ENCODE peak calls at places on chromosomes 6 and 20, in ten cellular contexts. One of them, this sample, is unnamed.
A peak's percentile ranks its signal among the peaks of the same experiment; 100 is the strongest.

GRCh38 chr20:23340524-23340923 is 10.1 kb upstream of the NXT1 start:
- DNase-seq in left ventricle myocardium inferior: peak; percentile 56
- DNase-seq in epithelial cell of esophagus: peak; percentile 84
- DNase-seq in HL-60: no peak
- DNase-seq in GM23338: peak; percentile 80
- DNase-seq in HFFc6: peak; percentile 53
- DNase-seq in heart right ventricle: peak; percentile 41
- DNase-seq in OCI-LY7: peak; percentile 58
- DNase-seq in GM12865: peak; percentile 72
- DNase-seq in lower leg skin: peak; percentile 69
- DNase-seq in this sample: peak; percentile 64

GRCh38 chr6:152669894-152670293 is 27.8 kb upstream of the MYCT1 start:
- DNase-seq in left ventricle myocardium inferior: no peak
- DNase-seq in HFFc6: peak; percentile 34
- DNase-seq in OCI-LY7: peak; percentile 53
- DNase-seq in heart right ventricle: no peak
- DNase-seq in HL-60: no peak
- DNase-seq in lower leg skin: no peak
- DNase-seq in epithelial cell of esophagus: peak; percentile 52
- DNase-seq in GM23338: peak; percentile 53
- DNase-seq in GM12865: peak; percentile 37
- DNase-seq in this sample: no peak

GRCh38 chr6:113672691-113673149 is 184.4 kb upstream of the MARCKS start:
- DNase-seq in HL-60: no peak
- DNase-seq in epithelial cell of esophagus: no peak
- DNase-seq in OCI-LY7: no peak
- DNase-seq in left ventricle myocardium inferior: peak; percentile 66
- DNase-seq in HFFc6: peak; percentile 36
- DNase-seq in GM23338: no peak
- DNase-seq in heart right ventricle: peak; percentile 70
- DNase-seq in lower leg skin: no peak
- DNase-seq in GM12865: no peak
- DNase-seq in this sample: no peak

GRCh38 chr6:158207452-158207788 is 39.3 kb downstream of the GTF2H5 start:
- DNase-seq in left ventricle myocardium inferior: no peak
- DNase-seq in heart right ventricle: no peak
- DNase-seq in OCI-LY7: no peak
- DNase-seq in epithelial cell of esophagus: peak; percentile 97
- DNase-seq in lower leg skin: no peak
- DNase-seq in HFFc6: peak; percentile 20
- DNase-seq in GM12865: peak; percentile 85
- DNase-seq in HL-60: no peak
- DNase-seq in GM23338: no peak
- DNase-seq in this sample: peak; percentile 56

GRCh38 chr20:1010659-1011058 is 8.5 kb upstream of the RSPO4 start:
- DNase-seq in GM23338: no peak
- DNase-seq in lower leg skin: no peak
- DNase-seq in heart right ventricle: no peak
- DNase-seq in HL-60: no peak
- DNase-seq in HFFc6: no peak
- DNase-seq in left ventricle myocardium inferior: no peak
- DNase-seq in epithelial cell of esophagus: no peak
- DNase-seq in GM12865: peak; percentile 83
- DNase-seq in OCI-LY7: no peak
- DNase-seq in this sample: no peak

GRCh38 chr6:1190361-1190760 is 121.5 kb upstream of the FOXQ1 start:
- DNase-seq in GM12865: no peak
- DNase-seq in HFFc6: peak; percentile 94
- DNase-seq in OCI-LY7: no peak
- DNase-seq in epithelial cell of esophagus: peak; percentile 97
- DNase-seq in heart right ventricle: no peak
- DNase-seq in lower leg skin: no peak
- DNase-seq in HL-60: no peak
- DNase-seq in left ventricle myocardium inferior: no peak
- DNase-seq in GM23338: no peak
- DNase-seq in this sample: no peak

GRCh38 chr6:113271437-113271836 is 585.7 kb upstream of the MARCKS start:
- DNase-seq in HFFc6: no peak
- DNase-seq in GM23338: no peak
- DNase-seq in HL-60: no peak
- DNase-seq in OCI-LY7: no peak
- DNase-seq in left ventricle myocardium inferior: no peak
- DNase-seq in heart right ventricle: no peak
- DNase-seq in lower leg skin: no peak
- DNase-seq in epithelial cell of esophagus: no peak
- DNase-seq in GM12865: no peak
- DNase-seq in this sample: no peak

GRCh38 chr20:58778774-58779173 is 71.9 kb downstream of the GNAS-AS1 start:
- DNase-seq in GM23338: no peak
- DNase-seq in HL-60: no peak
- DNase-seq in HFFc6: no peak
- DNase-seq in lower leg skin: no peak
- DNase-seq in GM12865: no peak
- DNase-seq in OCI-LY7: no peak
- DNase-seq in epithelial cell of esophagus: no peak
- DNase-seq in heart right ventricle: no peak
- DNase-seq in left ventricle myocardium inferior: no peak
- DNase-seq in this sample: no peak

GRCh38 chr6:116840091-116840490 is 11.2 kb upstream of the GPRC6A start:
- DNase-seq in OCI-LY7: no peak
- DNase-seq in heart right ventricle: no peak
- DNase-seq in lower leg skin: no peak
- DNase-seq in epithelial cell of esophagus: peak; percentile 15
- DNase-seq in GM12865: no peak
- DNase-seq in HFFc6: peak; percentile 39
- DNase-seq in GM23338: no peak
- DNase-seq in HL-60: peak; percentile 6
- DNase-seq in left ventricle myocardium inferior: no peak
- DNase-seq in this sample: no peak

DNA sequence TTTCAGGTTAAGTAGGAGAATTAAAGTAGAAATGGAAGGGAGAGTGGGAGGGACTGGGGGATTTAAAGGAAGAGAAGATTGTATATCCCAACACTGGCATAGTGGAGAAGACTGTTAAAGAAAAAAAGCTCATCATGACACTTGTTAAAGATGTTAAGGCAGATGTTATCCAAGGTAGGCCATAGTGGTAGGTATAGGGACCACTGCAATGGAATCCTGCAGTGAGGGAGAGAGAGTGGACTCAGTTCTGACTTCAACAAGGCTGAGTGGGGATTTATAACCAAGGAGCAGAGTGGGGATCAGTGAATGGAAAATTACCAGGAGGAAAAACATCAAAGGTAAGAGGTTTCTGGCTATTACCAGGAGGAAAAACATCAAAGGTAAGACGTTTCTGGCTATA is 21.1 kb downstream of the SMPDL3A start:
- DNase-seq in epithelial cell of esophagus: no peak
- DNase-seq in lower leg skin: no peak
- DNase-seq in OCI-LY7: no peak
- DNase-seq in HL-60: no peak
- DNase-seq in HFFc6: no peak
- DNase-seq in left ventricle myocardium inferior: no peak
- DNase-seq in heart right ventricle: no peak
- DNase-seq in GM12865: no peak
- DNase-seq in GM23338: no peak
- DNase-seq in this sample: no peak
- TF ChIP-seq CTCF in epithelial cell of esophagus: no peak
- TF ChIP-seq CTCF in lower leg skin: no peak
- TF ChIP-seq CTCF in OCI-LY7: no peak
- TF ChIP-seq CTCF in HL-60: no peak
- TF ChIP-seq CTCF in HFFc6: no peak
- TF ChIP-seq CTCF in left ventricle myocardium inferior: no peak
- TF ChIP-seq CTCF in heart right ventricle: no peak
- TF ChIP-seq CTCF in GM12865: no peak
- TF ChIP-seq CTCF in GM23338: no peak
- TF ChIP-seq CTCF in this sample: no peak

DNA sequence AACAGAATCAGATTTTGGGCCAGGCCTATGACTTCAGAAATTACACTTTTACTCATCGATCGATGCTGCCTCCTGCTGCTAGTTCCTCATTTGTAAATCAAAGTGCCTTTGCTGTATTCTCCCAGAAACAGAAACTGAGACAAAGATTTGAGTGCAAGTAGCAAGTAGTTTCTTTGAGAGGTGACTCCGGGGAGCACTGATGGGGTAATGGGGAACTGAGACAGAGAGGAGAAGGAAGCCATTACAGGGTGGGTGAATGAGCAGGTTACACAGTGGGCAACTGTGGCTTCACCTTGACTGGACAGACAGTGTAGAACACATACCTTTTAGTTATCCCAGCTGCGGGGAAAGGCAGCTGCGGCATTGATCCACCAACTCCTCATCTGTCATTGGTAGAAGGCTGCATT is 9.7 kb upstream of the CD40 start:
- DNase-seq in OCI-LY7: peak; percentile 44
- DNase-seq in HL-60: no peak
- DNase-seq in lower leg skin: no peak
- DNase-seq in GM12865: peak; percentile 93
- DNase-seq in heart right ventricle: no peak
- DNase-seq in epithelial cell of esophagus: no peak
- DNase-seq in HFFc6: no peak
- DNase-seq in GM23338: no peak
- DNase-seq in left ventricle myocardium inferior: no peak
- DNase-seq in this sample: no peak
- TF ChIP-seq CTCF in OCI-LY7: no peak
- TF ChIP-seq CTCF in HL-60: no peak
- TF ChIP-seq CTCF in lower leg skin: no peak
- TF ChIP-seq CTCF in GM12865: peak; percentile 24
- TF ChIP-seq CTCF in heart right ventricle: no peak
- TF ChIP-seq CTCF in epithelial cell of esophagus: no peak
- TF ChIP-seq CTCF in HFFc6: no peak
- TF ChIP-seq CTCF in GM23338: no peak
- TF ChIP-seq CTCF in left ventricle myocardium inferior: no peak
- TF ChIP-seq CTCF in this sample: no peak

GRCh38 chr6:138844203-138844602 is 48.3 kb downstream of the ECT2L start:
- DNase-seq in HFFc6: no peak
- DNase-seq in GM12865: no peak
- DNase-seq in lower leg skin: peak; percentile 46
- DNase-seq in epithelial cell of esophagus: no peak
- DNase-seq in heart right ventricle: peak; percentile 38
- DNase-seq in GM23338: peak; percentile 38
- DNase-seq in left ventricle myocardium inferior: peak; percentile 70
- DNase-seq in OCI-LY7: no peak
- DNase-seq in HL-60: no peak
- DNase-seq in this sample: no peak

GRCh38 chr6:138848461-138848860 is 52.6 kb downstream of the ECT2L start:
- DNase-seq in left ventricle myocardium inferior: no peak
- DNase-seq in OCI-LY7: no peak
- DNase-seq in GM23338: no peak
- DNase-seq in epithelial cell of esophagus: no peak
- DNase-seq in HFFc6: no peak
- DNase-seq in heart right ventricle: no peak
- DNase-seq in lower leg skin: no peak
- DNase-seq in HL-60: no peak
- DNase-seq in GM12865: no peak
- DNase-seq in this sample: no peak

DNA sequence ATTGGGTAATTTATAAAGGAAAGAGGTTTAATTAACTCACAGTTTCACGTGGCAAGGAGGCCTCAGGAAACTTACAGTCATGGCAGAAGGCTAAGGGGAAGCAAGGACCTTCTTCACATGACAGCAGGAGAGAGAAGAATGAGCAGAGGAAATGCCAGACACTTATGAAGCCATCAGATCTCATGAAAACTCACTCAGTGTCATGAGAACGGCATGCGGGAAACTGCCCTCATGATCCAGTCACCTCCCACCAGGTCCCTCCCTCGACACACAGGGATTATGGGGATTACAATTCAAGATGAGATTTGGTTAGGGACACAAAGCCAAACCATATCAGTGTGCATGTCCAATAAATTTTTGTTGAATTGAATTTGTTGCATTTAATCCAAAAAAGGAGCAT is 52.0 kb downstream of the ECT2L start:
- DNase-seq in HFFc6: no peak
- DNase-seq in left ventricle myocardium inferior: no peak
- DNase-seq in HL-60: no peak
- DNase-seq in lower leg skin: no peak
- DNase-seq in epithelial cell of esophagus: no peak
- DNase-seq in GM23338: no peak
- DNase-seq in OCI-LY7: no peak
- DNase-seq in heart right ventricle: no peak
- DNase-seq in GM12865: no peak
- DNase-seq in this sample: no peak
- TF ChIP-seq CTCF in HFFc6: no peak
- TF ChIP-seq CTCF in left ventricle myocardium inferior: no peak
- TF ChIP-seq CTCF in HL-60: no peak
- TF ChIP-seq CTCF in lower leg skin: no peak
- TF ChIP-seq CTCF in epithelial cell of esophagus: no peak
- TF ChIP-seq CTCF in GM23338: no peak
- TF ChIP-seq CTCF in OCI-LY7: no peak
- TF ChIP-seq CTCF in heart right ventricle: no peak
- TF ChIP-seq CTCF in GM12865: no peak
- TF ChIP-seq CTCF in this sample: no peak

DNA sequence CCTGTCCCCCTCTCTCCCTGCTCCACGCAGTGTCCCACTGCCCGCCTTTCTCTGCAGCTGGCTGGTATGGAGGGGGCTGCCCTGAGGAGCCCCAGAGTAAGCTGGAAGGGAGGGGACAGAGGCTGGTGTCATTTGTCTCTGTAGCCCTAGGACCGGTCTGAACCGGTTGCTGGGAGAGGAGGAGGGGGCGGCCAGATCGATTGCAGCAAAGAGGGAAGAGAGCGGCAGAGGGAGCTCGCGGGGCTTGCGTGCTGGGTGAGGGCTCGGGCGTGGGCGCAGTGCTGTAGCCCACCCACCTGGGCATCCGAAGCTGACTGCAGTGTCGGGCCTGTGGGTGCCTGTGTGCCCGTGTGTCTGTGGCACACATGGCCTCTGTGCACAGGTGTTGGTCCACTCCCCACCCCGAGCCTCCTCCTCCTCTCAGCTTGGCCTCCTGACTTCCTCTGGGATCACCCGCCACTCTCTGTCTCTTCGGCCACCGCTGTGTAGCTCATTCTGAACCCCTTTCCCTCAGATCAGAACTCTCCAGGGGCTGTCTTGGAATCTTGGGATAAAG is 50.7 kb downstream of the SRC start:
- DNase-seq in left ventricle myocardium inferior: no peak
- DNase-seq in heart right ventricle: no peak
- DNase-seq in HFFc6: no peak
- DNase-seq in lower leg skin: no peak
- DNase-seq in epithelial cell of esophagus: no peak
- DNase-seq in GM23338: peak; percentile 91
- DNase-seq in GM12865: no peak
- DNase-seq in OCI-LY7: no peak
- DNase-seq in HL-60: no peak
- DNase-seq in this sample: no peak
- TF ChIP-seq CTCF in left ventricle myocardium inferior: no peak
- TF ChIP-seq CTCF in heart right ventricle: no peak
- TF ChIP-seq CTCF in HFFc6: no peak
- TF ChIP-seq CTCF in lower leg skin: no peak
- TF ChIP-seq CTCF in epithelial cell of esophagus: no peak
- TF ChIP-seq CTCF in GM23338: peak; percentile 66
- TF ChIP-seq CTCF in GM12865: no peak
- TF ChIP-seq CTCF in OCI-LY7: no peak
- TF ChIP-seq CTCF in HL-60: no peak
- TF ChIP-seq CTCF in this sample: no peak

DNA sequence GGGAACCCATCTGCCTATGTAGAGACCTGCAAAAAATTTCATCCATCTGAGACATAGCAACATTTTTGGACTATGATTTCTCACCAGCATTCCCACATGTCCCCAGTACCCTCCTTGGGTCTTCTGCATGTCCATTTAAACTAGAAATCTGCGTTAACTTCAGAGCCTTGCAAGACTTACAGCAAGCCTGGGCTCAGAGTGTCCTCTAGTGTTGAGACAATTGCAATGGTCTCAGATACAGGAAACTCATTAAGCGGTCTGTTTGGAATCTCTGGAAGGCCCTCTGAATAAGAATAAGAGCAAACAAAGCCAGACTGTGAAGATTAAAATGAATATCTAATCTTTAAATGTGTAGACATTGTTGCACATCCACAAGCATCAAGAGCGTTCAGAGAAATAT is 20.5 kb upstream of the PI3 start:
- DNase-seq in HFFc6: peak; percentile 10
- DNase-seq in OCI-LY7: peak; percentile 2
- DNase-seq in HL-60: no peak
- DNase-seq in heart right ventricle: no peak
- DNase-seq in lower leg skin: no peak
- DNase-seq in epithelial cell of esophagus: no peak
- DNase-seq in GM23338: peak; percentile 8
- DNase-seq in GM12865: no peak
- DNase-seq in left ventricle myocardium inferior: no peak
- DNase-seq in this sample: no peak
- TF ChIP-seq CTCF in HFFc6: peak; percentile 26
- TF ChIP-seq CTCF in OCI-LY7: no peak
- TF ChIP-seq CTCF in HL-60: no peak
- TF ChIP-seq CTCF in heart right ventricle: no peak
- TF ChIP-seq CTCF in lower leg skin: no peak
- TF ChIP-seq CTCF in epithelial cell of esophagus: peak; percentile 13
- TF ChIP-seq CTCF in GM23338: peak; percentile 53
- TF ChIP-seq CTCF in GM12865: no peak
- TF ChIP-seq CTCF in left ventricle myocardium inferior: no peak
- TF ChIP-seq CTCF in this sample: no peak

This sample was measured in activated CD8-positive, alpha-beta T cell treated with anti-CD3 and anti-CD28 coated beads for 36 hours.